ENCODE peak calls at places on chromosomes 4 and X, in nine cellular contexts. W, F, O, B, I, S, Z, C and E are unnamed samples.

GRCh38 chrX:87006561-87006960 is 511.0 kb upstream of the KLHL4 start:
- DNase-seq in W (no peak), F (no peak), O (no peak), B (no peak), I (no peak), S (no peak), Z (no peak), C (no peak), E (no peak)

GRCh38 chr4:131091896-131092295 is 1995.9 kb downstream of the C4orf33 start:
- DNase-seq in W (no peak), F (peak), O (no peak), B (no peak), I (no peak), S (no peak), Z (no peak), C (no peak), E (no peak)

GRCh38 chr4:138039010-138039409 is 203.1 kb downstream of the SLC7A11 start:
- DNase-seq in W (no peak), F (peak), O (no peak), B (no peak), I (no peak), S (no peak), Z (no peak), C (no peak), E (no peak)

GRCh38 chrX:10483191-10483808 is 137.1 kb downstream of the MID1 start:
- DNase-seq in W (no peak), F (no peak), O (no peak), B (no peak), I (no peak), S (no peak), Z (no peak), C (no peak), E (no peak)

GRCh38 chrX:45849261-45849660 is 648.6 kb upstream of the DIPK2B start:
- DNase-seq in W (no peak), F (peak), O (no peak), B (no peak), I (no peak), S (no peak), Z (no peak), C (no peak), E (no peak)

GRCh38 chr4:138413273-138413672 is 171.1 kb upstream of the SLC7A11 start:
- DNase-seq in W (no peak), F (no peak), O (no peak), B (no peak), I (no peak), S (no peak), Z (no peak), C (no peak), E (no peak)

GRCh38 chr4:80221161-80221560 is 23.9 kb downstream of the PRDM8 start:
- DNase-seq in W (no peak), F (peak), O (no peak), B (no peak), I (no peak), S (no peak), Z (no peak), C (no peak), E (no peak)

GRCh38 chr4:18366762-18367358 is 345.3 kb upstream of the LCORL start:
- DNase-seq in W (no peak), F (peak), O (no peak), B (no peak), I (no peak), S (no peak), Z (no peak), C (no peak), E (no peak)

GRCh38 chr4:12723849-12724447 is 760.2 kb downstream of the RAB28 start:
- DNase-seq in W (no peak), F (no peak), O (no peak), B (no peak), I (no peak), S (no peak), Z (no peak), C (peak), E (no peak)

GRCh38 chr4:73822389-73822788 is 14.1 kb upstream of the CXCL6 start:
- DNase-seq in W (no peak), F (no peak), O (no peak), B (no peak), I (no peak), S (no peak), Z (no peak), C (no peak), E (no peak)

GRCh38 chr4:96833831-96834230 is 993.9 kb downstream of the PDHA2 start:
- DNase-seq in W (no peak), F (no peak), O (no peak), B (no peak), I (no peak), S (no peak), Z (no peak), C (no peak), E (no peak)

GRCh38 chrX:3651272-3651671 is 62.2 kb downstream of the PRKX start:
- DNase-seq in W (no peak), F (peak), O (no peak), B (no peak), I (no peak), S (no peak), Z (no peak), C (no peak), E (no peak)

GRCh38 chr4:95289028-95289634 is 259.6 kb downstream of the UNC5C start:
- DNase-seq in W (no peak), F (peak), O (no peak), B (no peak), I (peak), S (no peak), Z (no peak), C (no peak), E (peak)

GRCh38 chr4:139907001-139907809 is 241.6 kb downstream of the MGST2 start:
- DNase-seq in W (no peak), F (peak), O (no peak), B (no peak), I (no peak), S (no peak), Z (no peak), C (no peak), E (no peak)

GRCh38 chrX:12974797-12975669 is at the start of gene TMSB4X:
- DNase-seq in W (peak), F (peak), O (peak), B (peak), I (peak), S (peak), Z (peak), C (peak), E (peak)

GRCh38 chrX:43707812-43708548 is 51.9 kb downstream of the MAOA start:
- DNase-seq in W (peak), F (no peak), O (peak), B (peak), I (no peak), S (no peak), Z (peak), C (peak), E (peak)

GRCh38 chr4:162954976-162955375 is 211.7 kb downstream of the NAF1 start:
- DNase-seq in W (no peak), F (no peak), O (no peak), B (no peak), I (no peak), S (no peak), Z (no peak), C (no peak), E (no peak)

GRCh38 chr4:3342182-3342854 is 49.5 kb downstream of the RGS12 start:
- DNase-seq in W (no peak), F (peak), O (no peak), B (no peak), I (no peak), S (no peak), Z (no peak), C (no peak), E (no peak)

GRCh38 chr4:77820836-77821561 is 1.8 kb upstream of the CNOT6L start:
- DNase-seq in W (no peak), F (no peak), O (no peak), B (no peak), I (no peak), S (no peak), Z (no peak), C (no peak), E (no peak)

GRCh38 chr4:18171896-18172295 is 150.3 kb upstream of the LCORL start:
- DNase-seq in W (no peak), F (no peak), O (no peak), B (no peak), I (no peak), S (no peak), Z (no peak), C (no peak), E (no peak)

GRCh38 chr4:42280327-42281095 is 116.8 kb upstream of the SHISA3 start:
- DNase-seq in W (no peak), F (peak), O (no peak), B (no peak), I (peak), S (no peak), Z (no peak), C (no peak), E (no peak)

GRCh38 chr4:83618991-83619390 is 83.1 kb downstream of the GPAT3 start:
- DNase-seq in W (no peak), F (peak), O (peak), B (no peak), I (no peak), S (no peak), Z (no peak), C (peak), E (no peak)

GRCh38 chrX:16612257-16612987 is 37.5 kb upstream of the S100G start:
- DNase-seq in W (no peak), F (no peak), O (no peak), B (no peak), I (no peak), S (no peak), Z (no peak), C (no peak), E (no peak)

GRCh38 chr4:87278335-87278794 is 44.3 kb downstream of the HSD17B13 start:
- DNase-seq in W (no peak), F (no peak), O (no peak), B (no peak), I (no peak), S (no peak), Z (no peak), C (no peak), E (no peak)

GRCh38 chr4:113673450-113673849 is 88.1 kb downstream of the CAMK2D start:
- DNase-seq in W (no peak), F (peak), O (no peak), B (no peak), I (no peak), S (peak), Z (no peak), C (no peak), E (no peak)

GRCh38 chr4:48370260-48371134 is 29.2 kb downstream of the SLAIN2 start:
- DNase-seq in W (no peak), F (no peak), O (no peak), B (no peak), I (no peak), S (no peak), Z (no peak), C (no peak), E (no peak)

GRCh38 chr4:150960079-150960478 is 55.0 kb downstream of the LRBA start:
- DNase-seq in W (no peak), F (peak), O (no peak), B (no peak), I (peak), S (no peak), Z (no peak), C (no peak), E (no peak)

GRCh38 chr4:71472946-71473345 is 134.1 kb downstream of the SLC4A4 start:
- DNase-seq in W (no peak), F (peak), O (no peak), B (no peak), I (no peak), S (no peak), Z (no peak), C (no peak), E (no peak)

GRCh38 chr4:181822005-181822375 is 421.2 kb upstream of the TENM3 start:
- DNase-seq in W (no peak), F (no peak), O (no peak), B (no peak), I (no peak), S (no peak), Z (no peak), C (no peak), E (peak)

GRCh38 chrX:101986571-101986970 is 54.7 kb upstream of the ZMAT1 start:
- DNase-seq in W (no peak), F (no peak), O (no peak), B (no peak), I (no peak), S (no peak), Z (no peak), C (no peak), E (no peak)

DNA sequence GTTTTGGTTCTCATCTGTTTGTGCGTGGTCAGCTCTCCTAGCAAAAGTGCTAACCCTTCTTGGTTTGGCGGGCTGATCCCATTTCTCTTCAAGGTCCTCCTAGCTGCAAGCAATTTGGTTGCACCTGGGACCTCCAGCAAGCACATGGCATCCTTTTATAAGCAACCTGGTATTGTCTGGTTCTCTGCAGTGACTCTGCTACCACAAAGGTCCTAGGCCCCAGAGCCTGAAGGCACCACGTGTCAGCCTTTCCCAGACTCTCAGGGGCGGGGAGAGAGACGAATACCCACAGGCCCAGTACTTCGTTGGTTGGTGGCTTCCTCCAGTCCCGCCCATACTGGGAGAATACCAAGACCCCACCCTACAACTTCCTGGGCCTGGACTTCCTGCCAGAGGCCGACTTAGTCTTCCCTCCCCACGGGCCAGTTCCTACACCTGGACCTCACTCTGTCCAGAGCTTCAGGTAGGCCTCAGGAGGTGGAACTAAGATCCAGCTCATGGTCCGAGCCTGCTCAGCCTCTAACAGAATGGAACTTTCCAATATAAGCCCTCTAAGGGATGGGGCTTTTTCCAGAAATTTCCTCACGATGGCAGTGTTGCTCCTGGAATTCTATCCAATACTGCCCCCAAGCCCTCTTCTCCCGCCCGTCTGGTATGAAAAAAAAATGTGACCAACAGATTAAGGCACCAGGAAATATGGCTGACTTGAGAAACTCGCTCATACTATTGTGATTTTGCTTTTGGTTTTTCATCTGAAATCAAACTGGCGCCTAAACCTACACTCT is 192.5 kb upstream of the STK26 start:
- DNase-seq in W (peak), F (peak), O (peak), B (peak), I (peak), S (peak), Z (peak), C (peak), E (peak)
- H3K4me3 ChIP-seq in W (no peak), F (peak), O (peak), B (peak), I (peak), S (peak), Z (no peak), C (peak), E (no peak)

GRCh38 chrX:77785400-77785745 is 643 bp downstream of the ATRX start:
- DNase-seq in W (peak), F (peak), O (no peak), B (no peak), I (peak), S (no peak), Z (no peak), C (no peak), E (peak)
- H3K27ac ChIP-seq in W (peak), F (peak), O (peak), B (peak), I (no peak), S (no peak), Z (peak), C (peak), E (no peak)

DNA sequence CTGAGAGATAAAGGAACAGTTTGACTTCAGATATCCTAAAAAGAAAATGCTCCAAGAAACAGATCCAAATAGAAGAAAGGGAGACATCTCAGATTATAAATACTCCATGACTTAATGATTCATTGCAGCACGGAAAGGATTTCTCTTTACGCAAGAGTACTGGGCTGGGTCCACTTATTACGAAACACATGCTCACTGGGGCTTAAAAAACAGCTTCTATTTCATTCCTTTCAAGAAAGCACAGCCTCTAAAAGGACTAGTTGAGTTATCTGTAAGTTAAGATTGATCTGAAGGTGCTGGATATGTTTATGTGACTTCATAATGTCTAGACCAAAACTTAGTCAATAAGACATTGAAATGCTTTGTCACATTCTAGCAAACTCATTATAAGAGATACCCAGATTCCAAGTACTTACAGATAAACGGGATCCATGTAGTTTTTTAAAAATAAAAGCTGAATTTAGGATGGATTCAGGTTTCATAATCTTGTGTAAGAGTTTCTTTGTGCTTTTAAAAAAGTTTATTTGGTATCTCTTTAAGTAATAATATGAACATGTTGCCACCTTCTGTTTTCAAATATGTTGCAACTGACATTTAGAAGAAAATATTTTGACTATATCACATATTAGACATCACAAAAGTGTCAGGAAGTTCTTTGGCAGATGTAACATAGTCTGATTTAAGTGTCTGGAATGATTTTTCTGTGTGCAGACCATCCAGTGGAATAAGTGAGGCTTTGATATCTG is 109.5 kb upstream of the MYOZ2 start:
- DNase-seq in W (peak), F (peak), O (no peak), B (no peak), I (no peak), S (no peak), Z (peak), C (no peak), E (no peak)
- TF ChIP-seq POLR2A in W (peak), F (no peak), O (no peak), B (peak), I (no peak), S (no peak), Z (peak), C (no peak), E (no peak)

GRCh38 chrX:48472225-48472624 is 2.2 kb upstream of the SLC38A5 start:
- DNase-seq in W (no peak), F (no peak), O (no peak), B (no peak), I (no peak), S (no peak), Z (no peak), C (no peak), E (no peak)

GRCh38 chrX:48471504-48471903 is 1.4 kb upstream of the SLC38A5 start:
- DNase-seq in W (no peak), F (no peak), O (no peak), B (no peak), I (no peak), S (no peak), Z (no peak), C (no peak), E (no peak)

GRCh38 chrX:48470833-48471118 is 716 bp upstream of the SLC38A5 start:
- DNase-seq in W (no peak), F (no peak), O (no peak), B (no peak), I (no peak), S (no peak), Z (no peak), C (no peak), E (no peak)

GRCh38 chrX:48468693-48469691 is 1.1 kb downstream of the SLC38A5 start:
- DNase-seq in W (no peak), F (no peak), O (no peak), B (no peak), I (peak), S (no peak), Z (no peak), C (no peak), E (no peak)

GRCh38 chrX:48470110-48470832 is at the start of gene SLC38A5:
- DNase-seq in W (no peak), F (no peak), O (no peak), B (no peak), I (peak), S (no peak), Z (no peak), C (no peak), E (no peak)
- H3K4me3 ChIP-seq in W (peak), F (no peak), O (peak), B (peak), I (peak), S (peak), Z (no peak), C (peak), E (no peak)

GRCh38 chrX:850471-850916 is 219.9 kb downstream of the SHOX start:
- DNase-seq in W (no peak), F (no peak), O (no peak), B (no peak), I (no peak), S (no peak), Z (no peak), C (no peak), E (no peak)
- H3K27ac ChIP-seq in W (no peak), F (no peak), O (no peak), B (no peak), I (no peak), S (no peak), Z (no peak), C (no peak), E (no peak)

GRCh38 chrX:130330706-130331105 is 9.0 kb upstream of the SLC25A14 start:
- DNase-seq in W (no peak), F (peak), O (peak), B (no peak), I (peak), S (peak), Z (no peak), C (peak), E (peak)

GRCh38 chrX:130330146-130330545 is 9.6 kb upstream of the SLC25A14 start:
- DNase-seq in W (no peak), F (no peak), O (no peak), B (no peak), I (no peak), S (no peak), Z (no peak), C (no peak), E (no peak)
- TF ChIP-seq POLR2A in W (no peak), F (no peak), O (no peak), B (no peak), I (no peak), S (no peak), Z (no peak), C (no peak), E (no peak)

GRCh38 chr4:106264331-106264728 is 51.7 kb downstream of the TBCK start:
- DNase-seq in W (no peak), F (peak), O (no peak), B (no peak), I (peak), S (no peak), Z (no peak), C (no peak), E (no peak)
- H3K4me3 ChIP-seq in W (no peak), F (no peak), O (no peak), B (no peak), I (no peak), S (no peak), Z (no peak), C (no peak), E (no peak)